ENCODE peak calls at places on chromosomes 13 and 19, in nine cellular contexts. C is stomach, X is K562, S is HCT116, F is HL-60, T is spleen, K is prostate gland, W is breast epithelium, V is upper lobe of left lung. Y is an unnamed sample.

GRCh38 chr19:28523619-28524018 is 689.3 kb downstream of the UQCRFS1 start:
- DNase-seq in T (no peak), W (no peak), C (no peak), X (no peak), S (no peak), F (no peak), K (no peak), V (no peak), Y (no peak)

GRCh38 chr19:40229484-40229883 is 3.0 kb upstream of the CCNP start:
- DNase-seq in S (no peak), C (no peak), V (no peak), X (peak), T (no peak), K (no peak), W (no peak), F (no peak), Y (no peak)

GRCh38 chr19:11530432-11530831 is 1.5 kb upstream of the ECSIT start:
- DNase-seq in C (peak), F (peak), V (peak), T (peak), S (peak), K (peak), W (peak), X (peak), Y (peak)

GRCh38 chr13:113837554-113838355 is 26.1 kb downstream of the GAS6 start:
- DNase-seq in F (no peak), V (peak), K (peak), W (peak), T (no peak), C (peak), S (peak), X (peak), Y (no peak)

GRCh38 chr19:51402117-51402516 is 11.7 kb upstream of the C19orf84 start:
- DNase-seq in W (no peak), K (no peak), S (no peak), F (no peak), X (no peak), V (no peak), C (no peak), T (peak), Y (no peak)

GRCh38 chr19:16942583-16942982 is 53.8 kb downstream of the F2RL3 start:
- DNase-seq in V (peak), K (no peak), T (no peak), X (no peak), S (no peak), C (peak), F (no peak), W (no peak), Y (no peak)

GRCh38 chr19:8475005-8475404 is 27.4 kb downstream of the PRAM1 start:
- DNase-seq in C (no peak), K (no peak), X (no peak), V (no peak), F (no peak), W (no peak), T (no peak), S (no peak), Y (no peak)

GRCh38 chr19:17170538-17171297 is 44.4 kb upstream of the USE1 start:
- DNase-seq in V (no peak), T (no peak), X (no peak), C (no peak), S (no peak), W (no peak), K (no peak), F (no peak), Y (no peak)

GRCh38 chr19:47779524-47780214 is 1.2 kb downstream of the SELENOW start:
- DNase-seq in S (no peak), W (peak), F (no peak), K (peak), X (no peak), C (peak), T (no peak), V (peak), Y (no peak)

GRCh38 chr19:49327878-49328544 is 3.0 kb upstream of the SLC6A16 start:
- DNase-seq in W (no peak), S (peak), T (no peak), K (no peak), C (no peak), V (no peak), X (peak), F (peak), Y (peak)

GRCh38 chr19:23393121-23393520 is 2.1 kb downstream of the ZNF91 start:
- DNase-seq in K (no peak), V (no peak), X (no peak), S (no peak), C (no peak), F (no peak), W (peak), T (no peak), Y (no peak)

GRCh38 chr13:43023244-43023931 is at the start of gene DNAJC15:
- DNase-seq in W (peak), X (peak), T (peak), K (peak), S (peak), V (peak), C (peak), F (peak), Y (peak)

GRCh38 chr13:59247166-59247565 is 916.6 kb downstream of the DIAPH3 start:
- DNase-seq in X (peak), C (peak), V (no peak), W (no peak), K (no peak), S (no peak), T (no peak), F (no peak), Y (no peak)

GRCh38 chr19:56141416-56141992 is 417 bp downstream of the ZNF444 start:
- DNase-seq in F (no peak), K (no peak), X (peak), W (no peak), S (no peak), T (peak), C (no peak), V (no peak), Y (peak)

GRCh38 chr19:13281567-13282291 is 131.5 kb downstream of the IER2 start:
- DNase-seq in T (no peak), C (no peak), V (no peak), X (no peak), F (no peak), S (no peak), W (no peak), K (no peak), Y (peak)

GRCh38 chr19:13844130-13844631 is 32.8 kb upstream of the NANOS3 start:
- DNase-seq in W (no peak), T (peak), K (no peak), X (no peak), S (no peak), F (no peak), C (no peak), V (no peak), Y (no peak)

GRCh38 chr19:4867534-4868285 is at the start of gene PLIN3:
- DNase-seq in F (peak), C (peak), T (peak), K (peak), S (peak), X (peak), W (peak), V (peak), Y (peak)

GRCh38 chr13:109785892-109786450 is 412 bp downstream of the IRS2 start:
- DNase-seq in C (no peak), S (no peak), X (no peak), F (no peak), K (no peak), V (no peak), W (no peak), T (no peak), Y (peak)

GRCh38 chr19:45710731-45711130 is 18.3 kb downstream of the QPCTL start:
- DNase-seq in S (no peak), F (no peak), V (no peak), X (no peak), T (no peak), K (no peak), C (no peak), W (no peak), Y (no peak)

GRCh38 chr19:50933640-50934039 is 19.2 kb downstream of the KLK5 start:
- DNase-seq in V (no peak), X (peak), F (no peak), K (no peak), C (no peak), S (no peak), W (no peak), T (no peak), Y (no peak)

GRCh38 chr19:38842439-38843174 is 7.2 kb downstream of the HNRNPL start:
- DNase-seq in S (no peak), T (peak), K (no peak), X (no peak), C (no peak), F (no peak), V (peak), W (no peak), Y (no peak)

GRCh38 chr13:74103970-74104555 is 30.1 kb downstream of the KLF12 start:
- DNase-seq in X (no peak), T (no peak), S (no peak), V (no peak), C (no peak), W (no peak), F (no peak), K (no peak), Y (no peak)

GRCh38 chr19:1773173-1773572 is 19.9 kb downstream of the ONECUT3 start:
- DNase-seq in V (no peak), X (peak), F (no peak), W (no peak), C (no peak), S (peak), K (peak), T (no peak), Y (no peak)

GRCh38 chr13:101556676-101557121 is 104.2 kb downstream of the ITGBL1 start:
- DNase-seq in X (no peak), T (no peak), K (no peak), V (no peak), S (no peak), W (no peak), F (no peak), C (no peak), Y (no peak)
- H3K27ac ChIP-seq in X (no peak), T (no peak), K (no peak), V (no peak), S (no peak), W (no peak), F (no peak), C (no peak), Y (no peak)

DNA sequence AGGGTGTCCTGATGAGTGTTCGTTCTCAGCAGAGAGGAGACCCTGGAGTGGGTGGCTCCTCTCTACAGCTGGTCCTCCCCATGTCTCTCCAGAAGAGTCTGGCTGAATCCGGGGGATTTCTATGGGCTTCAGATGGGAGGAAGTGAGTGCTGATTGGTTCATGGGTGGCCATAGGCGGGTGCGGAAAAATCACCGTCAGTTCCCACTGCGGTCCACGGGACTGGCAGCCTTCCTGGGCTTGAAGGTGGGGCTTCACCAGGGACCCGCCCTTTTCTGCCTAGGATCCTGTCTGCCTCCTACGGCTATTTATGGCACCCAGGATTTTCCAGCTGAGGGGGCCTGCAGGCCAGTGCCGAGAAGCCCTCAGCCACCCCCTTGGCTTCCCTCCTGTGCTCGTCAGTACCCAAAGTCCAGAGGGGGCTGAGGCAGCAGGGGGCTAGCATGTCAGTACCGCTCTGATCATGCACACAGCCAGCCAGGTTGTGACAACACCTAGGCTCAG is 18.4 kb downstream of the CPB2 start:
- DNase-seq in W (no peak), T (no peak), C (no peak), V (no peak), X (no peak), K (no peak), S (no peak), F (no peak), Y (no peak)
- TF ChIP-seq POLR2AphosphoS5 in W (no peak), T (no peak), C (no peak), V (no peak), X (no peak), K (no peak), S (no peak), F (no peak), Y (no peak)

GRCh38 chr13:101217086-101217485 is 199.2 kb downstream of the NALCN start:
- DNase-seq in F (no peak), X (no peak), W (no peak), V (no peak), S (no peak), K (no peak), C (no peak), T (no peak), Y (no peak)
- H3K27ac ChIP-seq in F (no peak), X (no peak), W (no peak), V (no peak), S (no peak), K (no peak), C (no peak), T (no peak), Y (no peak)

GRCh38 chr13:33022986-33023385 is 6.8 kb downstream of the KL start:
- DNase-seq in K (no peak), F (no peak), C (no peak), W (no peak), X (no peak), T (no peak), V (no peak), S (no peak), Y (no peak)
- TF ChIP-seq POLR2AphosphoS5 in K (no peak), F (no peak), C (no peak), W (no peak), X (no peak), T (no peak), V (no peak), S (no peak), Y (no peak)